ENCODE peak calls at places on chromosomes 7 and 10, in eight cellular contexts. One of them, this sample, is unnamed.

GRCh38 chr7:48182736-48183369 is 11.6 kb downstream of the ABCA13 start:
- DNase-seq in NCI-H2081: no peak
- DNase-seq in NCI-H1105: no peak
- DNase-seq in pancreas: no peak
- DNase-seq in activated B cell treated with CpG ODN at 0.5 μM for 24 hours: no peak
- DNase-seq in small intestine: no peak
- DNase-seq in AG09319: no peak
- DNase-seq in GM23248: peak; percentile 65
- DNase-seq in this sample: no peak

GRCh38 chr7:5429253-5429856 is 5.7 kb upstream of the TNRC18 start:
- DNase-seq in NCI-H2081: no peak
- DNase-seq in small intestine: peak; percentile 80
- DNase-seq in AG09319: no peak
- DNase-seq in GM23248: peak; percentile 69
- DNase-seq in NCI-H1105: no peak
- DNase-seq in pancreas: peak; percentile 76
- DNase-seq in activated B cell treated with CpG ODN at 0.5 μM for 24 hours: no peak
- DNase-seq in this sample: peak; percentile 71

GRCh38 chr10:4501306-4501705 is 324.7 kb upstream of the AKR1E2 start:
- DNase-seq in AG09319: no peak
- DNase-seq in GM23248: no peak
- DNase-seq in pancreas: no peak
- DNase-seq in NCI-H2081: no peak
- DNase-seq in NCI-H1105: no peak
- DNase-seq in activated B cell treated with CpG ODN at 0.5 μM for 24 hours: no peak
- DNase-seq in small intestine: peak; percentile 10
- DNase-seq in this sample: no peak

GRCh38 chr10:773562-774161 is 84.2 kb upstream of the DIP2C start:
- DNase-seq in AG09319: no peak
- DNase-seq in GM23248: no peak
- DNase-seq in NCI-H1105: no peak
- DNase-seq in pancreas: no peak
- DNase-seq in activated B cell treated with CpG ODN at 0.5 μM for 24 hours: no peak
- DNase-seq in NCI-H2081: no peak
- DNase-seq in small intestine: no peak
- DNase-seq in this sample: no peak

GRCh38 chr10:63699785-63700184 is 178.6 kb downstream of the REEP3 start:
- DNase-seq in small intestine: no peak
- DNase-seq in pancreas: no peak
- DNase-seq in NCI-H1105: no peak
- DNase-seq in activated B cell treated with CpG ODN at 0.5 μM for 24 hours: no peak
- DNase-seq in NCI-H2081: no peak
- DNase-seq in AG09319: no peak
- DNase-seq in GM23248: peak; percentile 76
- DNase-seq in this sample: no peak

GRCh38 chr10:60238408-60239100 is 151.1 kb downstream of the ANK3 start:
- DNase-seq in NCI-H2081: no peak
- DNase-seq in GM23248: peak; percentile 49
- DNase-seq in pancreas: no peak
- DNase-seq in small intestine: peak; percentile 5
- DNase-seq in activated B cell treated with CpG ODN at 0.5 μM for 24 hours: peak; percentile 23
- DNase-seq in NCI-H1105: no peak
- DNase-seq in AG09319: peak; percentile 51
- DNase-seq in this sample: no peak

GRCh38 chr7:20327047-20327446 is 3.7 kb upstream of the ITGB8 start:
- DNase-seq in NCI-H2081: no peak
- DNase-seq in activated B cell treated with CpG ODN at 0.5 μM for 24 hours: no peak
- DNase-seq in GM23248: peak; percentile 66
- DNase-seq in pancreas: no peak
- DNase-seq in NCI-H1105: no peak
- DNase-seq in AG09319: no peak
- DNase-seq in small intestine: no peak
- DNase-seq in this sample: no peak

GRCh38 chr7:1767524-1767923 is 97.4 kb downstream of the ELFN1 start:
- DNase-seq in activated B cell treated with CpG ODN at 0.5 μM for 24 hours: no peak
- DNase-seq in AG09319: no peak
- DNase-seq in GM23248: peak; percentile 33
- DNase-seq in NCI-H1105: no peak
- DNase-seq in pancreas: no peak
- DNase-seq in NCI-H2081: no peak
- DNase-seq in small intestine: no peak
- DNase-seq in this sample: no peak

GRCh38 chr7:101816499-101817030 is 861 bp upstream of the CUX1 start:
- DNase-seq in NCI-H2081: peak; percentile 17
- DNase-seq in pancreas: peak; percentile 79
- DNase-seq in activated B cell treated with CpG ODN at 0.5 μM for 24 hours: peak; percentile 37
- DNase-seq in GM23248: peak; percentile 73
- DNase-seq in NCI-H1105: no peak
- DNase-seq in AG09319: no peak
- DNase-seq in small intestine: peak; percentile 37
- DNase-seq in this sample: peak; percentile 64

GRCh38 chr7:69516208-69516820 is 82.0 kb upstream of the AUTS2 start:
- DNase-seq in NCI-H1105: no peak
- DNase-seq in small intestine: no peak
- DNase-seq in GM23248: no peak
- DNase-seq in NCI-H2081: no peak
- DNase-seq in pancreas: no peak
- DNase-seq in AG09319: no peak
- DNase-seq in activated B cell treated with CpG ODN at 0.5 μM for 24 hours: no peak
- DNase-seq in this sample: no peak

This sample was measured in transverse colon.